ENCODE peak calls at places on chromosome 13, in six cellular contexts. J is NCI-H146, M is OCI-LY7, R is right cardiac atrium, G is mammary epithelial cell, D is GM18507. Q is an unnamed sample.

GRCh38 chr13:42333613-42334328 is 61.8 kb downstream of the AKAP11 start:
- DNase-seq in D (peak; percentile 36), R (no peak), M (peak; percentile 33), G (peak; percentile 17), J (peak; percentile 73), Q (no peak)

GRCh38 chr13:79540504-79540903 is 59.5 kb downstream of the NDFIP2 start:
- DNase-seq in R (no peak), M (no peak), D (no peak), G (no peak), J (no peak), Q (no peak)

GRCh38 chr13:19742651-19743050 is 40.1 kb downstream of the PSPC1 start:
- DNase-seq in R (no peak), J (no peak), M (no peak), D (no peak), G (no peak), Q (no peak)

GRCh38 chr13:33578786-33579185 is 239.2 kb upstream of the RFC3 start:
- DNase-seq in M (no peak), J (no peak), R (no peak), D (no peak), G (no peak), Q (no peak)

GRCh38 chr13:32264407-32264806 is 50.8 kb downstream of the ZAR1L start:
- DNase-seq in R (peak; percentile 80), M (no peak), D (no peak), J (no peak), G (peak; percentile 56), Q (no peak)

GRCh38 chr13:46288570-46289259 is 77.0 kb downstream of the LRRC63 start:
- DNase-seq in M (peak; percentile 67), D (peak; percentile 14), R (no peak), G (peak; percentile 38), J (peak; percentile 48), Q (no peak)

GRCh38 chr13:33280923-33281322 is 4.6 kb downstream of the STARD13 start:
- DNase-seq in G (no peak), J (no peak), R (no peak), M (no peak), D (no peak), Q (no peak)

GRCh38 chr13:38348890-38349289 is 761 bp upstream of the UFM1 start:
- DNase-seq in D (no peak), J (peak; percentile 58), M (no peak), G (peak; percentile 80), R (no peak), Q (peak; percentile 11)

GRCh38 chr13:89066868-89067466 is 1395.8 kb downstream of the SLITRK5 start:
- DNase-seq in D (no peak), G (peak; percentile 19), J (peak; percentile 61), M (peak; percentile 72), R (no peak), Q (no peak)

GRCh38 chr13:50580684-50581305 is 262.7 kb downstream of the DLEU7 start:
- DNase-seq in G (no peak), J (no peak), M (no peak), R (no peak), D (no peak), Q (no peak)

GRCh38 chr13:42593719-42594012 is 19.7 kb downstream of the TNFSF11 start:
- DNase-seq in M (no peak), D (no peak), G (no peak), J (no peak), R (no peak), Q (no peak)

GRCh38 chr13:94914829-94915228 is 202.5 kb upstream of the SOX21 start:
- DNase-seq in G (no peak), M (no peak), D (no peak), J (no peak), R (no peak), Q (no peak)

GRCh38 chr13:112617754-112618375 is 29.9 kb upstream of the TUBGCP3 start:
- DNase-seq in R (no peak), J (no peak), M (no peak), D (no peak), G (no peak), Q (no peak)

GRCh38 chr13:101535192-101535746 is 82.8 kb downstream of the ITGBL1 start:
- DNase-seq in J (no peak), D (no peak), G (no peak), M (no peak), R (no peak), Q (no peak)

GRCh38 chr13:25192489-25192888 is 20.4 kb upstream of the AMER2 start:
- DNase-seq in D (no peak), R (no peak), G (no peak), M (no peak), J (no peak), Q (no peak)

GRCh38 chr13:20489185-20489820 is 36.4 kb downstream of the CRYL1 start:
- DNase-seq in M (peak; percentile 55), R (no peak), D (peak; percentile 38), J (no peak), G (no peak), Q (no peak)

GRCh38 chr13:46728777-46729176 is 68.2 kb downstream of the ESD start:
- DNase-seq in M (peak; percentile 16), R (no peak), D (peak; percentile 5), J (peak; percentile 3), G (peak; percentile 8), Q (no peak)

GRCh38 chr13:63184693-63185092 is 1769.0 kb upstream of the PCDH20 start:
- DNase-seq in R (no peak), J (no peak), M (no peak), G (no peak), D (no peak), Q (no peak)

GRCh38 chr13:74061939-74062595 is 72.1 kb downstream of the KLF12 start:
- DNase-seq in R (no peak), G (no peak), D (no peak), M (peak; percentile 78), J (no peak), Q (peak; percentile 39)

GRCh38 chr13:77800219-77800618 is 102.7 kb downstream of the SLAIN1 start:
- DNase-seq in M (no peak), D (no peak), R (no peak), J (no peak), G (no peak), Q (no peak)

GRCh38 chr13:109333893-109334651 is 452.3 kb downstream of the IRS2 start:
- DNase-seq in D (no peak), M (no peak), G (no peak), J (no peak), R (peak; percentile 58), Q (no peak)

GRCh38 chr13:49563513-49563912 is 21.8 kb downstream of the RCBTB1 start:
- DNase-seq in M (no peak), G (peak; percentile 50), R (no peak), D (no peak), J (no peak), Q (peak; percentile 36)

GRCh38 chr13:30615851-30616311 is 1.8 kb upstream of the USPL1 start:
- DNase-seq in M (peak; percentile 61), G (peak; percentile 31), J (peak; percentile 12), R (no peak), D (no peak), Q (no peak)

GRCh38 chr13:114089341-114089740 is 43.1 kb downstream of the RASA3 start:
- DNase-seq in D (no peak), M (no peak), G (peak; percentile 12), J (no peak), R (peak; percentile 33), Q (no peak)

GRCh38 chr13:86906458-86906857 is 764.7 kb upstream of the SLITRK5 start:
- DNase-seq in D (no peak), J (no peak), M (no peak), R (no peak), G (no peak), Q (no peak)

GRCh38 chr13:110850840-110851239 is 64.0 kb downstream of the ANKRD10 start:
- DNase-seq in M (no peak), R (no peak), G (no peak), D (no peak), J (peak; percentile 44), Q (no peak)

GRCh38 chr13:19927117-19927734 is 31.3 kb upstream of the ZMYM2 start:
- DNase-seq in D (no peak), G (peak; percentile 38), M (peak; percentile 57), R (no peak), J (peak; percentile 26), Q (no peak)

GRCh38 chr13:66532845-66533244 is 697.3 kb downstream of the PCDH9 start:
- DNase-seq in J (no peak), R (no peak), G (no peak), D (no peak), M (no peak), Q (no peak)

GRCh38 chr13:28609381-28609780 is 49.5 kb upstream of the POMP start:
- DNase-seq in R (no peak), G (no peak), J (no peak), D (no peak), M (no peak), Q (no peak)